ENCODE peak calls at places on chromosomes 16 and 17, in seven cellular contexts. One of them, this sample, is unnamed.

GRCh38 chr17:27807567-27808470 is 7.5 kb upstream of the NOS2 start:
- DNase-seq in IMR-90: no peak
- DNase-seq in esophagus muscularis mucosa: no peak
- DNase-seq in D721Med: no peak
- DNase-seq in coronary artery: no peak
- DNase-seq in ascending aorta: no peak
- DNase-seq in uterus: no peak
- DNase-seq in this sample: no peak

GRCh38 chr17:16322636-16323035 is 30.6 kb downstream of the CENPV start:
- DNase-seq in IMR-90: peak; percentile 96
- DNase-seq in esophagus muscularis mucosa: no peak
- DNase-seq in D721Med: no peak
- DNase-seq in coronary artery: no peak
- DNase-seq in ascending aorta: no peak
- DNase-seq in uterus: no peak
- DNase-seq in this sample: peak; percentile 40

GRCh38 chr17:41486809-41487530 is 2.7 kb downstream of the KRT36 start:
- DNase-seq in IMR-90: no peak
- DNase-seq in esophagus muscularis mucosa: no peak
- DNase-seq in D721Med: no peak
- DNase-seq in coronary artery: no peak
- DNase-seq in ascending aorta: no peak
- DNase-seq in uterus: no peak
- DNase-seq in this sample: no peak

GRCh38 chr16:54093281-54093680 is 193.3 kb downstream of the IRX3 start:
- DNase-seq in IMR-90: no peak
- DNase-seq in esophagus muscularis mucosa: no peak
- DNase-seq in D721Med: no peak
- DNase-seq in coronary artery: no peak
- DNase-seq in ascending aorta: no peak
- DNase-seq in uterus: no peak
- DNase-seq in this sample: no peak

GRCh38 chr16:10388987-10389386 is 3.1 kb downstream of the ATF7IP2 start:
- DNase-seq in IMR-90: no peak
- DNase-seq in esophagus muscularis mucosa: no peak
- DNase-seq in D721Med: no peak
- DNase-seq in coronary artery: no peak
- DNase-seq in ascending aorta: no peak
- DNase-seq in uterus: no peak
- DNase-seq in this sample: no peak

GRCh38 chr16:1831537-1832075 is 4.6 kb downstream of the FAHD1 start:
- DNase-seq in IMR-90: no peak
- DNase-seq in esophagus muscularis mucosa: no peak
- DNase-seq in D721Med: no peak
- DNase-seq in coronary artery: no peak
- DNase-seq in ascending aorta: no peak
- DNase-seq in uterus: no peak
- DNase-seq in this sample: no peak

GRCh38 chr16:79845734-79846135 is 245.2 kb upstream of the MAF start:
- DNase-seq in IMR-90: no peak
- DNase-seq in esophagus muscularis mucosa: no peak
- DNase-seq in D721Med: no peak
- DNase-seq in coronary artery: no peak
- DNase-seq in ascending aorta: no peak
- DNase-seq in uterus: no peak
- DNase-seq in this sample: no peak

GRCh38 chr16:81315271-81316175 is 761 bp downstream of the GAN start:
- DNase-seq in IMR-90: peak; percentile 51
- DNase-seq in esophagus muscularis mucosa: no peak
- DNase-seq in D721Med: no peak
- DNase-seq in coronary artery: no peak
- DNase-seq in ascending aorta: peak; percentile 68
- DNase-seq in uterus: peak; percentile 43
- DNase-seq in this sample: no peak

GRCh38 chr17:40451420-40451819 is 8.2 kb downstream of the IGFBP4 start:
- DNase-seq in IMR-90: peak; percentile 91
- DNase-seq in esophagus muscularis mucosa: no peak
- DNase-seq in D721Med: no peak
- DNase-seq in coronary artery: peak; percentile 91
- DNase-seq in ascending aorta: peak; percentile 90
- DNase-seq in uterus: peak; percentile 91
- DNase-seq in this sample: peak; percentile 89

GRCh38 chr16:82038941-82039340 is 3.9 kb downstream of the HSD17B2 start:
- DNase-seq in IMR-90: no peak
- DNase-seq in esophagus muscularis mucosa: no peak
- DNase-seq in D721Med: no peak
- DNase-seq in coronary artery: no peak
- DNase-seq in ascending aorta: no peak
- DNase-seq in uterus: no peak
- DNase-seq in this sample: no peak

GRCh38 chr16:84950906-84951305 is 60.4 kb downstream of the ZDHHC7 start:
- DNase-seq in IMR-90: no peak
- DNase-seq in esophagus muscularis mucosa: no peak
- DNase-seq in D721Med: no peak
- DNase-seq in coronary artery: no peak
- DNase-seq in ascending aorta: no peak
- DNase-seq in uterus: no peak
- DNase-seq in this sample: no peak

GRCh38 chr16:25143898-25144297 is 32.4 kb downstream of the LCMT1 start:
- DNase-seq in IMR-90: no peak
- DNase-seq in esophagus muscularis mucosa: no peak
- DNase-seq in D721Med: no peak
- DNase-seq in coronary artery: no peak
- DNase-seq in ascending aorta: no peak
- DNase-seq in uterus: no peak
- DNase-seq in this sample: no peak
- TF ChIP-seq CTCF in IMR-90: peak; percentile 11
- TF ChIP-seq CTCF in esophagus muscularis mucosa: no peak
- TF ChIP-seq CTCF in D721Med: peak; percentile 0
- TF ChIP-seq CTCF in coronary artery: no peak
- TF ChIP-seq CTCF in ascending aorta: no peak
- TF ChIP-seq CTCF in uterus: no peak
- TF ChIP-seq CTCF in this sample: peak; percentile 27

GRCh38 chr16:3459401-3460090 is 16.1 kb downstream of the NAA60 start:
- DNase-seq in IMR-90: peak; percentile 29
- DNase-seq in esophagus muscularis mucosa: no peak
- DNase-seq in D721Med: no peak
- DNase-seq in coronary artery: no peak
- DNase-seq in ascending aorta: peak; percentile 11
- DNase-seq in uterus: no peak
- DNase-seq in this sample: no peak

GRCh38 chr16:3456374-3456773 is 12.9 kb downstream of the NAA60 start:
- DNase-seq in IMR-90: peak; percentile 8
- DNase-seq in esophagus muscularis mucosa: no peak
- DNase-seq in D721Med: no peak
- DNase-seq in coronary artery: no peak
- DNase-seq in ascending aorta: no peak
- DNase-seq in uterus: no peak
- DNase-seq in this sample: no peak

GRCh38 chr16:3458278-3458851 is 14.9 kb downstream of the NAA60 start:
- DNase-seq in IMR-90: peak; percentile 49
- DNase-seq in esophagus muscularis mucosa: no peak
- DNase-seq in D721Med: no peak
- DNase-seq in coronary artery: no peak
- DNase-seq in ascending aorta: peak; percentile 64
- DNase-seq in uterus: no peak
- DNase-seq in this sample: no peak

GRCh38 chr16:3458852-3459361 is 15.4 kb downstream of the NAA60 start:
- DNase-seq in IMR-90: peak; percentile 15
- DNase-seq in esophagus muscularis mucosa: no peak
- DNase-seq in D721Med: no peak
- DNase-seq in coronary artery: no peak
- DNase-seq in ascending aorta: peak; percentile 40
- DNase-seq in uterus: no peak
- DNase-seq in this sample: no peak

DNA sequence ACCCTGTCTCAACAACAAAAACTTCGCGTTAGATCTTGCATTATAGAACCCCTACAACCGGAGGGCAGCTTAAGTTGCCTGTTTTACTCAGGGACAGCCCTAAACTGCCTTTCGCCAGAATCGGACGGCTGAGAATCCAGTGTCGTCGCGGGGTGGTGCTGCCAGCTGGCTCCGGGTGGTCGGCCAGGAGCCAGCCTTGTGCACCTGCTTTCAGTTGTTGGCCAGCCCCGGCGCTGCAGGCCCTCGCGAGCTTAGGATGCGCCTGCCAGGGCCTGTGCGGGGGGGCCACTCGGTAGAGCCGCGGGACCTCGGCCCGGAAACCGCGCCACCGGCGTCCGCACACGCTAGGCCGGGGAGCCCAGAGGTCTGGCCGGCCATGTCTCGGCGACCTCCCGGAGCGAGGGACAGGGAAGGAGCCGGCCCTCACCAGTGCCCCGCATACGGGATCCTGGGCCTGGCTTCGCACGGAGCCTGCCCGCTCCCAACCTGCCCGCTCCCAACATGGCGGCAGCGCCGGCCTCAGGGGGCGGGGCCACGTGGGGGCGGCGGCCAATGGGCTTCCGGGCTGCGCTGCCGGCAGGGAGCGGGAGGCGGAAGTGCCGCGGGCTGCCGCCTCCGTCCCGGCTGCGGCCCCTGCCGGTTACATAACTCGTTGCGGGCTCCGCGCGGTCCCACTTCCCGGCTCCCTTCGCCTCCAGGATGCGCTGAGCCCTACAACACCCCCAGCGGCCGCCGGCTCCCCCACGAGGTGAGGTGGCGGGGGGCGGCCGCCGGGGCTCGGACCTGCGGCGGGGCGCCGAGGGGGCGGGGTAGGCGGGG is 14.2 kb downstream of the NAA60 start:
- DNase-seq in IMR-90: peak; percentile 87
- DNase-seq in esophagus muscularis mucosa: peak; percentile 94
- DNase-seq in D721Med: peak; percentile 97
- DNase-seq in coronary artery: peak; percentile 89
- DNase-seq in ascending aorta: peak; percentile 90
- DNase-seq in uterus: peak; percentile 78
- DNase-seq in this sample: peak; percentile 53
- TF ChIP-seq CTCF in IMR-90: peak; percentile 59
- TF ChIP-seq CTCF in esophagus muscularis mucosa: peak; percentile 68
- TF ChIP-seq CTCF in D721Med: peak; percentile 38
- TF ChIP-seq CTCF in coronary artery: peak; percentile 28
- TF ChIP-seq CTCF in ascending aorta: peak; percentile 48
- TF ChIP-seq CTCF in uterus: peak; percentile 63
- TF ChIP-seq CTCF in this sample: peak; percentile 48

GRCh38 chr17:61212655-61213054 is 187.0 kb upstream of the TBX2 start:
- DNase-seq in IMR-90: no peak
- DNase-seq in esophagus muscularis mucosa: no peak
- DNase-seq in D721Med: no peak
- DNase-seq in coronary artery: no peak
- DNase-seq in ascending aorta: no peak
- DNase-seq in uterus: no peak
- DNase-seq in this sample: no peak
- TF ChIP-seq CTCF in IMR-90: no peak
- TF ChIP-seq CTCF in esophagus muscularis mucosa: no peak
- TF ChIP-seq CTCF in D721Med: no peak
- TF ChIP-seq CTCF in coronary artery: no peak
- TF ChIP-seq CTCF in ascending aorta: no peak
- TF ChIP-seq CTCF in uterus: no peak
- TF ChIP-seq CTCF in this sample: no peak

GRCh38 chr17:66583112-66583748 is 251.7 kb upstream of the CACNG5 start:
- DNase-seq in IMR-90: no peak
- DNase-seq in esophagus muscularis mucosa: no peak
- DNase-seq in D721Med: no peak
- DNase-seq in coronary artery: no peak
- DNase-seq in ascending aorta: no peak
- DNase-seq in uterus: no peak
- DNase-seq in this sample: no peak

GRCh38 chr17:66580178-66580577 is 254.7 kb upstream of the CACNG5 start:
- DNase-seq in IMR-90: peak; percentile 76
- DNase-seq in esophagus muscularis mucosa: no peak
- DNase-seq in D721Med: no peak
- DNase-seq in coronary artery: peak; percentile 88
- DNase-seq in ascending aorta: peak; percentile 64
- DNase-seq in uterus: peak; percentile 58
- DNase-seq in this sample: no peak

GRCh38 chr17:66584927-66585326 is 250.0 kb upstream of the CACNG5 start:
- DNase-seq in IMR-90: no peak
- DNase-seq in esophagus muscularis mucosa: no peak
- DNase-seq in D721Med: no peak
- DNase-seq in coronary artery: no peak
- DNase-seq in ascending aorta: no peak
- DNase-seq in uterus: no peak
- DNase-seq in this sample: no peak

GRCh38 chr17:66580601-66581385 is 254.1 kb upstream of the CACNG5 start:
- DNase-seq in IMR-90: peak; percentile 28
- DNase-seq in esophagus muscularis mucosa: no peak
- DNase-seq in D721Med: no peak
- DNase-seq in coronary artery: no peak
- DNase-seq in ascending aorta: no peak
- DNase-seq in uterus: peak; percentile 82
- DNase-seq in this sample: no peak

DNA sequence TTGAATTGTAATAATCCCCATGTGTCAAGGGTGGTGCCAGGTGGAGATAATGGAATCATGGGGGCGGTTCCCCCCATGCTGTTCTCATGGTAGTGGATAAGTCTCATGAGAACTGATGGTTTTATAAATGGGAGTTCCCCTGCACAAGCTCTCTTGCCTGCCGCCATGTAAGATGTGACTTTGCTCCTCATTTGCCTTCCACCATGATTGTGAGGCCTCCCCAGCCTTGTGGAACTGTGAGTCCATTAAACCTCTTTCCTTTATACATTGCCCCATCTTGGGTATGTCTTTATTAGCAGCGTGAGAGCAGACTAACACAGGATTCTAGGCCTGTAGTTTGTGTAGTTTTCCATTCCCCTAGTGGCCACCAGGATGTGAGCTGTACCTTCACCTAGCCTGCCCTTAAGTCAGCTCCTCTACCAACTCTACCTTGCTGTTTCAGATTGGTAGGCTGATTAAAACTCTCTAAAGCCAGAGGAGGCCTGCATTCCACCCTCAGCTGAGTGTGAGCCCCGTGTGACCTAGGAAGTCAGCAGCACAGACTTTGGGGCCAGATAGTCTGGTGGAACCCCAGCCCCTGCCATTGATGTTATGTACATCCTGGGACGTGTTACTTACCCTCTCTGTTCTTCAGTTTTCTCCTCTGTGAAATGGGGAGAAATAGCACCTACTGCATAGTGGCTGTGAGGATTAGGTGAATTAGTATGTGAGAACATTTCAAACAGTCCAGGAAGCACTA is 252.4 kb upstream of the CACNG5 start:
- DNase-seq in IMR-90: no peak
- DNase-seq in esophagus muscularis mucosa: no peak
- DNase-seq in D721Med: no peak
- DNase-seq in coronary artery: no peak
- DNase-seq in ascending aorta: no peak
- DNase-seq in uterus: no peak
- DNase-seq in this sample: no peak
- TF ChIP-seq CTCF in IMR-90: no peak
- TF ChIP-seq CTCF in esophagus muscularis mucosa: no peak
- TF ChIP-seq CTCF in D721Med: no peak
- TF ChIP-seq CTCF in coronary artery: no peak
- TF ChIP-seq CTCF in ascending aorta: no peak
- TF ChIP-seq CTCF in uterus: no peak
- TF ChIP-seq CTCF in this sample: no peak

GRCh38 chr17:68794636-68795503 is 160.3 kb downstream of the ABCA8 start:
- DNase-seq in IMR-90: peak; percentile 60
- DNase-seq in esophagus muscularis mucosa: no peak
- DNase-seq in D721Med: no peak
- DNase-seq in coronary artery: no peak
- DNase-seq in ascending aorta: no peak
- DNase-seq in uterus: no peak
- DNase-seq in this sample: peak; percentile 42
- TF ChIP-seq CTCF in IMR-90: peak; percentile 52
- TF ChIP-seq CTCF in esophagus muscularis mucosa: peak; percentile 30
- TF ChIP-seq CTCF in D721Med: peak; percentile 19
- TF ChIP-seq CTCF in coronary artery: no peak
- TF ChIP-seq CTCF in ascending aorta: peak; percentile 26
- TF ChIP-seq CTCF in uterus: peak; percentile 47
- TF ChIP-seq CTCF in this sample: peak; percentile 47

This sample was measured in astrocyte of the cerebellum.